ENCODE peak calls at places on chromosomes 7 and 10, in nine cellular contexts. Q, X, D, J, Z, N, S, A and M are unnamed samples.

GRCh38 chr7:47893721-47894365 is 54.4 kb downstream of the PKD1L1 start:
- DNase-seq in D (no peak), N (no peak), S (no peak), Q (peak), J (no peak), Z (no peak), X (no peak), A (no peak), M (no peak)

GRCh38 chr7:25952277-25953057 is 199.5 kb upstream of the NFE2L3 start:
- DNase-seq in J (no peak), Q (no peak), Z (peak), D (no peak), A (no peak), N (peak), X (no peak), S (peak), M (no peak)

GRCh38 chr7:13860734-13861133 is 128.7 kb downstream of the ETV1 start:
- DNase-seq in Z (no peak), J (no peak), N (no peak), X (no peak), D (no peak), A (peak), S (no peak), Q (peak), M (no peak)

GRCh38 chr7:24979470-24979862 is 512 bp downstream of the OSBPL3 start:
- DNase-seq in Q (peak), A (peak), N (peak), S (peak), Z (peak), J (peak), X (peak), D (no peak), M (no peak)

GRCh38 chr7:4751398-4751947 is 23.9 kb upstream of the AP5Z1 start:
- DNase-seq in Z (no peak), N (no peak), J (no peak), S (no peak), Q (no peak), A (no peak), X (no peak), D (no peak), M (no peak)

GRCh38 chr10:104895541-104895940 is 254.5 kb downstream of the SORCS3 start:
- DNase-seq in N (no peak), Z (no peak), J (no peak), A (no peak), Q (no peak), S (no peak), X (no peak), D (no peak), M (no peak)

GRCh38 chr10:23096814-23097549 is 1.6 kb downstream of the MSRB2 start:
- DNase-seq in Q (peak), Z (no peak), D (no peak), N (no peak), A (peak), J (no peak), S (no peak), X (no peak), M (no peak)

GRCh38 chr7:114660007-114660406 is 245.4 kb downstream of the FOXP2 start:
- DNase-seq in X (no peak), S (no peak), Q (no peak), J (no peak), Z (no peak), A (no peak), D (no peak), N (no peak), M (no peak)

GRCh38 chr10:7507887-7508726 is 97.3 kb upstream of the SFMBT2 start:
- DNase-seq in X (no peak), S (no peak), Z (no peak), J (peak), D (no peak), A (no peak), Q (no peak), N (no peak), M (no peak)

GRCh38 chr7:137069249-137069963 is 201.0 kb downstream of the CHRM2 start:
- DNase-seq in N (no peak), D (peak), J (no peak), Z (no peak), X (no peak), S (peak), A (no peak), Q (no peak), M (no peak)

GRCh38 chr7:51731086-51731485 is 414.5 kb upstream of the COBL start:
- DNase-seq in S (no peak), N (no peak), J (no peak), D (peak), Q (no peak), X (no peak), A (no peak), Z (no peak), M (no peak)

GRCh38 chr10:93775330-93775729 is 17.6 kb downstream of the LGI1 start:
- DNase-seq in N (peak), A (no peak), Q (no peak), D (no peak), X (no peak), J (no peak), S (no peak), Z (peak), M (no peak)

GRCh38 chr7:146115665-146116451 is 743 bp upstream of the CNTNAP2 start:
- DNase-seq in S (peak), X (peak), Z (no peak), D (peak), J (no peak), Q (peak), N (no peak), A (no peak), M (peak)

GRCh38 chr10:113959383-113959760 is 84.3 kb upstream of the ADRB1 start:
- DNase-seq in S (no peak), X (no peak), Z (no peak), J (no peak), Q (no peak), A (no peak), N (no peak), D (no peak), M (no peak)

GRCh38 chr7:100466830-100467605 is 3.0 kb upstream of the SPACDR start:
- DNase-seq in Z (no peak), Q (no peak), N (no peak), S (no peak), D (no peak), J (no peak), X (no peak), A (no peak), M (no peak)

GRCh38 chr10:6069101-6069931 is 7.1 kb upstream of the IL2RA start:
- DNase-seq in Z (no peak), A (no peak), X (no peak), N (no peak), J (no peak), S (no peak), Q (no peak), D (no peak), M (no peak)

GRCh38 chr7:112876877-112877276 is 86.7 kb upstream of the TMEM168 start:
- DNase-seq in Q (no peak), Z (no peak), X (no peak), S (no peak), A (peak), D (no peak), N (peak), J (no peak), M (no peak)
- H3K27ac ChIP-seq in Q (no peak), Z (no peak), X (no peak), S (no peak), A (no peak), D (no peak), N (no peak), J (no peak), M (no peak)

GRCh38 chr7:36969376-36969775 is 245.1 kb upstream of the AOAH start:
- DNase-seq in D (no peak), N (no peak), A (no peak), X (no peak), Z (no peak), J (peak), Q (no peak), S (no peak), M (no peak)
- H3K27ac ChIP-seq in D (no peak), N (no peak), A (no peak), X (no peak), Z (no peak), J (no peak), Q (no peak), S (no peak), M (no peak)

GRCh38 chr10:77357611-77358010 is 280.0 kb downstream of the KCNMA1 start:
- DNase-seq in Q (peak), A (peak), S (no peak), N (no peak), D (no peak), X (no peak), J (no peak), Z (no peak), M (no peak)
- H3K27ac ChIP-seq in Q (peak), A (peak), S (no peak), N (no peak), D (no peak), X (no peak), J (no peak), Z (no peak), M (peak)

GRCh38 chr10:103794996-103795395 is 60.4 kb downstream of the SH3PXD2A start:
- DNase-seq in S (no peak), N (no peak), D (no peak), X (peak), Q (no peak), J (no peak), Z (no peak), A (no peak), M (no peak)

GRCh38 chr10:103797857-103798256 is 57.5 kb downstream of the SH3PXD2A start:
- DNase-seq in J (no peak), A (no peak), Z (no peak), S (no peak), D (no peak), N (no peak), Q (no peak), X (peak), M (no peak)

GRCh38 chr10:103793920-103794883 is 61.2 kb downstream of the SH3PXD2A start:
- DNase-seq in N (peak), Q (no peak), Z (peak), D (no peak), A (no peak), S (no peak), X (peak), J (no peak), M (no peak)

GRCh38 chr10:103793429-103793828 is 61.9 kb downstream of the SH3PXD2A start:
- DNase-seq in Q (no peak), Z (peak), N (peak), D (no peak), S (no peak), A (no peak), X (peak), J (no peak), M (no peak)

DNA sequence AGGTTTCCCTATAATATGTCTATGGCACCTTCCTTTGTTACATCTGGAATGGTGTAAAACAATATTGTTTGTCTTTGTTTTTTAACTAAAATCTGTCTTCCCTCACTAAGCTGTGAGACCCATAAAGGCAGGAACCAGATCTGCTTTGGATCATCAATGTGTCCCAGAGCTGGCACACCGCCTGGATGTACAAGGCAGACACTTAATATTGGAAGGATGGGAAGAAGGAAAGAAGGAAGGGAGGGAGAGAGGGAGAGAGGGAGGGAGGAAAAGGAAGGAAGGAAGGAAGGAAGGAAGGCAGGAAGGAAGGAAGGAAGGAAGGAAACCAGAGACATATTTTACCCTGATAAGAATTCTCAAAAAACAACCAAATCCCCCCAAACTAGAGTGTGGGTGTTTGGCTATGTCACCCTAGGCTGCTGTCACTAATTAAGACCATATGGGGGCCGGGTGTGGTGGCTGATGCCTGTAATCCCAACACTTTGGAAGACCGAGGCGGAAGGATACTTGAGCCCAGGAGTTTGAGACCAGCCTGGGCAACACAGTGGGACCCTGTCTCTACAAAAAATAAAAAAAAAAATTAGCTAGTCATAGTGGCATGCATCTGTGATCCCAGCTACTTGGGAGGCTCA is 59.6 kb downstream of the SH3PXD2A start:
- DNase-seq in D (no peak), Z (no peak), A (no peak), X (peak), N (no peak), S (no peak), J (no peak), Q (no peak), M (no peak)
- H3K27ac ChIP-seq in D (no peak), Z (no peak), A (no peak), X (no peak), N (peak), S (no peak), J (no peak), Q (no peak), M (no peak)

GRCh38 chr10:49323171-49323895 is 24.4 kb downstream of the C10orf71 start:
- DNase-seq in A (no peak), N (no peak), X (peak), Z (no peak), D (no peak), S (no peak), J (no peak), Q (no peak), M (no peak)

GRCh38 chr10:49323896-49324270 is 24.9 kb downstream of the C10orf71 start:
- DNase-seq in D (no peak), Q (no peak), N (no peak), S (no peak), X (no peak), Z (no peak), J (no peak), A (no peak), M (no peak)

GRCh38 chr10:49321021-49321420 is 22.1 kb downstream of the C10orf71 start:
- DNase-seq in Q (no peak), S (no peak), A (no peak), N (no peak), D (no peak), X (no peak), Z (no peak), J (no peak), M (no peak)

GRCh38 chr10:49324711-49325110 is 25.7 kb downstream of the C10orf71 start:
- DNase-seq in N (no peak), A (no peak), X (no peak), D (peak), S (no peak), Q (no peak), J (no peak), Z (no peak), M (no peak)

GRCh38 chr10:49322371-49323170 is 23.6 kb downstream of the C10orf71 start:
- DNase-seq in A (no peak), S (no peak), D (no peak), N (no peak), J (no peak), X (no peak), Q (no peak), Z (no peak), M (no peak)
- H3K27ac ChIP-seq in A (no peak), S (no peak), D (no peak), N (no peak), J (no peak), X (peak), Q (no peak), Z (no peak), M (no peak)

GRCh38 chr10:30187010-30187409 is 127.6 kb upstream of the JCAD start:
- DNase-seq in A (no peak), Z (no peak), X (no peak), Q (no peak), D (no peak), N (no peak), S (no peak), J (no peak), M (no peak)
- H3K27ac ChIP-seq in A (no peak), Z (peak), X (peak), Q (no peak), D (no peak), N (no peak), S (peak), J (no peak), M (no peak)

DNA sequence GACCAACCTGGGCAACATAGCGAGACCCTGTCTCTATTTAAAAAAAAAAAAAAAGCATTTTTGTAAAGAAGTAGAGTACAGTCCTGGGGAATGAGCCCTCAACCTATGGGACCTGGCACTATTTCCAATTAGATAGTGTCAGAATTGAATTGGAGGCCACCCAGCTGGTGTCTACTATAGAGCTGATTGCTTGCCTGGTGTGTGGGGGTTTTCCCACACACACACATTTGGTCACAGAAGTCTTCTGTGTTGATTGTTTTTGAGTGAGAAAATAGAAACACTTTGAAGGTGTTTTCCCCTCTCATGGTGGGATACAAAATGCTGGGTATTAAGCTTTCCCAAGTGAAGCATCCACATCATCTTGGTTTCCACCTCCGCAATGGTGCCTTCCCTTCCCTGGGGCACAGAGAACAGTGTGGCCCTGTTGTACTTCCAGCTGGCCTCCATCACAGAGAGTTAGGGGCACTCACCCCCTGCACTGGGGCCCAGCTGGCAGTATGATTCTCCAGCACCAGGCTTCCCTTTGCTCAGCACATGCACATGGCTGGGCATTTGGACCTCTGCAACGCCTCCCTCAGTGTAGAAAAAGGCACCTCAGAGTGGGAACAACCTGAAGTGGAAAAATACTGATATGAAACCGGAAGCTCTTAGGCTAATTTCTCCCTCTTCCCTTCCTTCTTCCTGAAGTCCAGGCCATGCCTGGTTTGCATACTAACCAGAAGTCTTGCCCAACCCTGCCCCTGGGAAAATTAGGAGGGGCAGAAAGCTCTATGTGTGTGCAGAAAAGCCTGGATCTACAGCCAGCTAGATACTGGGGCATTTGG is 10.7 kb upstream of the NFKB2 start:
- DNase-seq in A (peak), J (no peak), Q (no peak), X (no peak), S (no peak), Z (no peak), D (no peak), N (peak), M (no peak)
- H3K27ac ChIP-seq in A (no peak), J (no peak), Q (no peak), X (no peak), S (no peak), Z (no peak), D (no peak), N (no peak), M (no peak)

DNA sequence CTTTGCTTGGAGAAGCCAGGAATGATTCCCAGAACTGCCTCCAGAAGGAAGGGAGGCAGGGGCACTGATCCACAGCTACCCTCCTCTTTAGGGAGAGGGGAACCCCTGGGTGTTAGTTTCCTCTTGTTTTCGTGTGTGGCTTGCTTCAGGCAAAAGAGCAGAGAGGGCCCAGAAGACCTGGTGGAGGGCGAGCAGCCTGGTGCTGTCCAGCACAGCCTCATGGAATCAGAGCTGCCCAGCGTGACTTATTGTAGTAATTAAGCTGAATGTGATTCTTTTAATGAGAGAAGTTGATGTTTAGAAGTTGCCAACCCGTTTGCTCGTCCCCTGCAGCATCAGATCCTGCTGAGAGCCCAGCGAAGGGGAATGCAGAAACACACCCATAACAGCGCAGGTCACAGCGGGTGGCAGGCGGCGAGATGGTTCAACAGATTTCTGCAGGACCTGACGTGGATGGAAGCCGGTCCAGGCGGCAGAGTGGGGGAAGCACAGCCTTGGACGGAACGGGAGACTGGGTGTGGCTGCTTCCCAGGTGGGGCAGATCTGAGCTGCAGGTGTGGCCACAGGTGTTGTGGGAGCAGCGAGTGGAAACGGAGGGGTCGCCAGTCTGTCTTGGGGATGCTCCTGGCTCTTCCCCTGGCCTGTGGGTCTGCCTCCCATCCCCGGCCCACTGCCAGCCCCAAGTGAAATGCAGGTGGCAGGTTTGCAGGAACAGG is 53.7 kb upstream of the SHH start:
- DNase-seq in Q (no peak), S (no peak), A (no peak), J (no peak), Z (peak), X (no peak), N (no peak), D (no peak), M (no peak)
- H3K27ac ChIP-seq in Q (no peak), S (no peak), A (no peak), J (no peak), Z (no peak), X (no peak), N (no peak), D (no peak), M (no peak)